ENCODE peak calls at places on chromosomes 11 and 22, in ten cellular contexts. One of them, this sample, is unnamed.

GRCh38 chr11:119025099-119025473 is 5.6 kb downstream of the SLC37A4 start:
- DNase-seq in fibroblast of mammary gland: no peak
- DNase-seq in pancreas: no peak
- DNase-seq in NCI-H524: no peak
- DNase-seq in HFFc6: no peak
- DNase-seq in NCI-H748 treated with DMSO at 0.1 percent for 48 hours: no peak
- DNase-seq in upper lobe of right lung: no peak
- DNase-seq in adrenal gland: no peak
- DNase-seq in GM04504: no peak
- DNase-seq in CD8-positive, alpha-beta T cell: no peak
- DNase-seq in this sample: no peak

GRCh38 chr11:133787379-133788103 is 57.8 kb downstream of the SPATA19 start:
- DNase-seq in fibroblast of mammary gland: no peak
- DNase-seq in pancreas: no peak
- DNase-seq in NCI-H524: peak
- DNase-seq in HFFc6: no peak
- DNase-seq in NCI-H748 treated with DMSO at 0.1 percent for 48 hours: no peak
- DNase-seq in upper lobe of right lung: peak
- DNase-seq in adrenal gland: no peak
- DNase-seq in GM04504: no peak
- DNase-seq in CD8-positive, alpha-beta T cell: no peak
- DNase-seq in this sample: no peak

GRCh38 chr22:24578355-24579241 is 14.3 kb downstream of the LRRC75B start:
- DNase-seq in fibroblast of mammary gland: no peak
- DNase-seq in pancreas: no peak
- DNase-seq in NCI-H524: no peak
- DNase-seq in HFFc6: peak
- DNase-seq in NCI-H748 treated with DMSO at 0.1 percent for 48 hours: peak
- DNase-seq in upper lobe of right lung: no peak
- DNase-seq in adrenal gland: no peak
- DNase-seq in GM04504: peak
- DNase-seq in CD8-positive, alpha-beta T cell: no peak
- DNase-seq in this sample: no peak

GRCh38 chr11:113839842-113840241 is 35.5 kb downstream of the USP28 start:
- DNase-seq in fibroblast of mammary gland: no peak
- DNase-seq in pancreas: no peak
- DNase-seq in NCI-H524: no peak
- DNase-seq in HFFc6: no peak
- DNase-seq in NCI-H748 treated with DMSO at 0.1 percent for 48 hours: no peak
- DNase-seq in upper lobe of right lung: no peak
- DNase-seq in adrenal gland: no peak
- DNase-seq in GM04504: no peak
- DNase-seq in CD8-positive, alpha-beta T cell: no peak
- DNase-seq in this sample: no peak

GRCh38 chr11:14905104-14906033 is 13.3 kb upstream of the CYP2R1 start:
- DNase-seq in fibroblast of mammary gland: peak
- DNase-seq in pancreas: peak
- DNase-seq in NCI-H524: no peak
- DNase-seq in HFFc6: no peak
- DNase-seq in NCI-H748 treated with DMSO at 0.1 percent for 48 hours: no peak
- DNase-seq in upper lobe of right lung: peak
- DNase-seq in adrenal gland: peak
- DNase-seq in GM04504: no peak
- DNase-seq in CD8-positive, alpha-beta T cell: peak
- DNase-seq in this sample: no peak

GRCh38 chr11:86068138-86068861 is 584 bp downstream of the PICALM start:
- DNase-seq in fibroblast of mammary gland: peak
- DNase-seq in pancreas: peak
- DNase-seq in NCI-H524: peak
- DNase-seq in HFFc6: no peak
- DNase-seq in NCI-H748 treated with DMSO at 0.1 percent for 48 hours: peak
- DNase-seq in upper lobe of right lung: peak
- DNase-seq in adrenal gland: peak
- DNase-seq in GM04504: no peak
- DNase-seq in CD8-positive, alpha-beta T cell: peak
- DNase-seq in this sample: no peak

GRCh38 chr11:20156876-20157613 is 3.2 kb downstream of the DBX1 start:
- DNase-seq in fibroblast of mammary gland: no peak
- DNase-seq in pancreas: no peak
- DNase-seq in NCI-H524: peak
- DNase-seq in HFFc6: no peak
- DNase-seq in NCI-H748 treated with DMSO at 0.1 percent for 48 hours: no peak
- DNase-seq in upper lobe of right lung: no peak
- DNase-seq in adrenal gland: no peak
- DNase-seq in GM04504: no peak
- DNase-seq in CD8-positive, alpha-beta T cell: peak
- DNase-seq in this sample: no peak

GRCh38 chr11:85118151-85118550 is 509.0 kb downstream of the DLG2 start:
- DNase-seq in fibroblast of mammary gland: peak
- DNase-seq in pancreas: no peak
- DNase-seq in NCI-H524: peak
- DNase-seq in HFFc6: no peak
- DNase-seq in NCI-H748 treated with DMSO at 0.1 percent for 48 hours: no peak
- DNase-seq in upper lobe of right lung: no peak
- DNase-seq in adrenal gland: no peak
- DNase-seq in GM04504: no peak
- DNase-seq in CD8-positive, alpha-beta T cell: no peak
- DNase-seq in this sample: no peak

GRCh38 chr11:15819679-15820286 is 536.6 kb downstream of the SOX6 start:
- DNase-seq in fibroblast of mammary gland: peak
- DNase-seq in pancreas: peak
- DNase-seq in NCI-H524: peak
- DNase-seq in HFFc6: peak
- DNase-seq in NCI-H748 treated with DMSO at 0.1 percent for 48 hours: peak
- DNase-seq in upper lobe of right lung: peak
- DNase-seq in adrenal gland: peak
- DNase-seq in GM04504: no peak
- DNase-seq in CD8-positive, alpha-beta T cell: no peak
- DNase-seq in this sample: no peak

GRCh38 chr11:47477323-47477722 is 28.4 kb upstream of the RAPSN start:
- DNase-seq in fibroblast of mammary gland: peak
- DNase-seq in pancreas: no peak
- DNase-seq in NCI-H524: no peak
- DNase-seq in HFFc6: peak
- DNase-seq in NCI-H748 treated with DMSO at 0.1 percent for 48 hours: no peak
- DNase-seq in upper lobe of right lung: no peak
- DNase-seq in adrenal gland: peak
- DNase-seq in GM04504: no peak
- DNase-seq in CD8-positive, alpha-beta T cell: no peak
- DNase-seq in this sample: no peak

GRCh38 chr11:96107143-96107829 is 183.4 kb upstream of the MTMR2 start:
- DNase-seq in fibroblast of mammary gland: no peak
- DNase-seq in pancreas: no peak
- DNase-seq in NCI-H524: no peak
- DNase-seq in HFFc6: no peak
- DNase-seq in NCI-H748 treated with DMSO at 0.1 percent for 48 hours: no peak
- DNase-seq in upper lobe of right lung: no peak
- DNase-seq in adrenal gland: no peak
- DNase-seq in GM04504: no peak
- DNase-seq in CD8-positive, alpha-beta T cell: no peak
- DNase-seq in this sample: no peak